ENCODE peak calls at places on chromosomes 2 and 18, in nine cellular contexts. Q is AML-193; O is HEK293T; W is iris pigment epithelial cell; H is astrocyte of the spinal cord; K is NCI-H1417; J is stimulated activated CD8-positive, alpha-beta memory T cell treated with anti-CD3 and anti-CD28 coated beads, Interleukin-7, amount 100 ng/mL, for 4 hours; B is PC-3; U is anterior cingulate cortex. N is an unnamed sample.

GRCh38 chr2:47569658-47570398 is 166.9 kb downstream of the MSH2 start:
- DNase-seq in Q (no peak), O (peak), W (peak), H (no peak), K (peak), J (no peak), B (no peak), U (no peak), N (peak)

GRCh38 chr2:82790277-82791021 is 1668.6 kb downstream of the SUCLG1 start:
- DNase-seq in Q (no peak), O (no peak), W (peak), H (peak), K (peak), J (no peak), B (peak), U (no peak), N (peak)

GRCh38 chr2:69026026-69026425 is 13.0 kb downstream of the ANTXR1 start:
- DNase-seq in Q (peak), O (peak), W (peak), H (peak), K (peak), J (no peak), B (peak), U (no peak), N (peak)

GRCh38 chr18:45353530-45353929 is 261.7 kb upstream of the SLC14A2 start:
- DNase-seq in Q (no peak), O (no peak), W (no peak), H (no peak), K (no peak), J (no peak), B (peak), U (no peak), N (peak)

GRCh38 chr2:239960929-239961661 is 64.0 kb downstream of the NDUFA10 start:
- DNase-seq in Q (no peak), O (no peak), W (no peak), H (no peak), K (no peak), J (no peak), B (no peak), U (no peak), N (no peak)

GRCh38 chr18:55268629-55269275 is 309.5 kb upstream of the CCDC68 start:
- DNase-seq in Q (no peak), O (no peak), W (no peak), H (no peak), K (no peak), J (no peak), B (no peak), U (no peak), N (no peak)

GRCh38 chr2:237895544-237896506 is 36.4 kb downstream of the RAMP1 start:
- DNase-seq in Q (no peak), O (no peak), W (no peak), H (peak), K (peak), J (no peak), B (no peak), U (peak), N (peak)

GRCh38 chr2:88737385-88737784 is 45.9 kb downstream of the RPIA start:
- DNase-seq in Q (no peak), O (no peak), W (no peak), H (no peak), K (no peak), J (no peak), B (no peak), U (no peak), N (peak)

GRCh38 chr2:2831656-2832055 is 500.6 kb upstream of the MYT1L start:
- DNase-seq in Q (no peak), O (no peak), W (no peak), H (no peak), K (peak), J (no peak), B (no peak), U (no peak), N (no peak)